ENCODE peak calls at places on chromosomes 1 and 21, in four cellular contexts. One of them, this sample, is unnamed.

GRCh38 chr1:150889650-150890416 is 2.9 kb downstream of the CTXND2 start:
- DNase-seq in WTC11: no peak
- DNase-seq in K562: no peak
- DNase-seq in GM12878: peak
- DNase-seq in this sample: no peak

GRCh38 chr21:46428987-46429710 is 29.5 kb upstream of the DIP2A start:
- DNase-seq in K562: no peak
- DNase-seq in WTC11: no peak
- DNase-seq in GM12878: no peak
- DNase-seq in this sample: no peak

GRCh38 chr1:152228831-152229230 is 4.8 kb upstream of the HRNR start:
- DNase-seq in WTC11: no peak
- DNase-seq in GM12878: no peak
- DNase-seq in K562: no peak
- DNase-seq in this sample: no peak

GRCh38 chr1:206678490-206678889 is 6.2 kb upstream of the MAPKAPK2 start:
- DNase-seq in GM12878: no peak
- DNase-seq in WTC11: no peak
- DNase-seq in K562: no peak
- DNase-seq in this sample: no peak

GRCh38 chr1:54980528-54981241 is at the start of gene TMEM61:
- DNase-seq in WTC11: peak
- DNase-seq in K562: no peak
- DNase-seq in GM12878: no peak
- DNase-seq in this sample: no peak

GRCh38 chr1:24910751-24911650 is 19.1 kb downstream of the RUNX3 start:
- DNase-seq in K562: no peak
- DNase-seq in WTC11: no peak
- DNase-seq in GM12878: no peak
- DNase-seq in this sample: peak

GRCh38 chr1:65792671-65793358 is at the start of gene PDE4B:
- DNase-seq in K562: no peak
- DNase-seq in WTC11: peak
- DNase-seq in GM12878: no peak
- DNase-seq in this sample: no peak

GRCh38 chr1:235270625-235271024 is 57.4 kb downstream of the ARID4B start:
- DNase-seq in WTC11: no peak
- DNase-seq in K562: no peak
- DNase-seq in GM12878: no peak
- DNase-seq in this sample: no peak

GRCh38 chr1:97451944-97452343 is 468.9 kb downstream of the DPYD start:
- DNase-seq in WTC11: no peak
- DNase-seq in K562: no peak
- DNase-seq in GM12878: no peak
- DNase-seq in this sample: no peak

GRCh38 chr1:33163621-33164071 is 18.2 kb downstream of the TRIM62 start:
- DNase-seq in K562: no peak
- DNase-seq in WTC11: peak
- DNase-seq in GM12878: no peak
- DNase-seq in this sample: no peak

GRCh38 chr1:15578921-15579682 is 5.7 kb downstream of the AGMAT start:
- DNase-seq in WTC11: no peak
- DNase-seq in GM12878: peak
- DNase-seq in K562: no peak
- DNase-seq in this sample: no peak

GRCh38 chr1:236282719-236283118 is 961 bp upstream of the ERO1B start:
- DNase-seq in K562: no peak
- DNase-seq in GM12878: no peak
- DNase-seq in WTC11: no peak
- DNase-seq in this sample: no peak

GRCh38 chr1:236284291-236284711 is 2.5 kb upstream of the ERO1B start:
- DNase-seq in WTC11: no peak
- DNase-seq in GM12878: peak
- DNase-seq in K562: no peak
- DNase-seq in this sample: no peak

GRCh38 chr1:236280438-236281285 is 1.1 kb downstream of the ERO1B start:
- DNase-seq in WTC11: no peak
- DNase-seq in GM12878: no peak
- DNase-seq in K562: no peak
- DNase-seq in this sample: no peak

GRCh38 chr1:236281286-236282158 is at the start of gene ERO1B:
- DNase-seq in K562: peak
- DNase-seq in WTC11: peak
- DNase-seq in GM12878: peak
- DNase-seq in this sample: peak

GRCh38 chr1:236282159-236282716 is 480 bp upstream of the ERO1B start:
- DNase-seq in K562: peak
- DNase-seq in WTC11: no peak
- DNase-seq in GM12878: no peak
- DNase-seq in this sample: no peak
- TF ChIP-seq ETV6 in K562: no peak
- TF ChIP-seq ETV6 in WTC11: no peak
- TF ChIP-seq ETV6 in GM12878: no peak
- TF ChIP-seq ETV6 in this sample: no peak

GRCh38 chr1:228689255-228689654 is 46.0 kb upstream of the RHOU start:
- DNase-seq in K562: no peak
- DNase-seq in WTC11: no peak
- DNase-seq in GM12878: no peak
- DNase-seq in this sample: no peak
- TF ChIP-seq ETV6 in K562: no peak
- TF ChIP-seq ETV6 in WTC11: no peak
- TF ChIP-seq ETV6 in GM12878: no peak
- TF ChIP-seq ETV6 in this sample: no peak

DNA sequence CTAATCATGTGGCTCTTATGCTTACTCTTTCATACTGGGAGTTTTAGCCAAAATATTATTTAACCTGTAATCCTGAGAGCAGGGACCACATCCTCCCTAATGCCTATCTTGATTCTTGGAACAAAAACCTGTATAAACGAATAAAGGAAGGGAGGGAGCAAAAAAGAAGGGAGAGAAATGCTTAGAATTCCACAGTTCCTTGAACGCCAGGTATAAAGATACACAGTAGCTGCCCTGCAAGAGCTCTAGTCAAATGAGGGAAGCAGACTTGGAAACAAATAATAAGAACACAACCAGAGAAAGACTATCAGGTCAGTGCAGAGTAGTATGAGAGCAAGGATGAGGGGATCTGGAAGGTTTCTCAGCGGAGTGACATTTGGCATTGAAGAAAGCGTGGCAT is 116.3 kb downstream of the SLC30A10 start:
- DNase-seq in K562: no peak
- DNase-seq in GM12878: no peak
- DNase-seq in WTC11: no peak
- DNase-seq in this sample: no peak
- TF ChIP-seq ETV6 in K562: no peak
- TF ChIP-seq ETV6 in GM12878: no peak
- TF ChIP-seq ETV6 in WTC11: no peak
- TF ChIP-seq ETV6 in this sample: no peak

GRCh38 chr21:22764222-22764621 is 1766.0 kb downstream of the NCAM2 start:
- DNase-seq in GM12878: no peak
- DNase-seq in WTC11: no peak
- DNase-seq in K562: no peak
- DNase-seq in this sample: no peak
- TF ChIP-seq ETV6 in GM12878: no peak
- TF ChIP-seq ETV6 in WTC11: no peak
- TF ChIP-seq ETV6 in K562: no peak
- TF ChIP-seq ETV6 in this sample: no peak

This sample was measured in HepG2.